ENCODE peak calls at places on chromosome 22, in six cellular contexts. I is Caco-2, V is bronchial epithelial cell, E is B cell, U is heart left ventricle, B is coronary artery. M is an unnamed sample.

GRCh38 chr22:38927033-38927789 is 30.2 kb upstream of the APOBEC3A start:
- DNase-seq in U (peak), B (no peak), E (peak), V (peak), I (peak), M (no peak)

GRCh38 chr22:42799462-42800405 is 57.3 kb downstream of the ARFGAP3 start:
- DNase-seq in V (no peak), U (no peak), E (no peak), I (no peak), B (no peak), M (peak)

GRCh38 chr22:49195636-49196035 is 632.0 kb downstream of the BRD1 start:
- DNase-seq in U (no peak), E (no peak), V (no peak), B (no peak), I (no peak), M (no peak)

GRCh38 chr22:42662114-42663021 is 13.2 kb upstream of the CYB5R3 start:
- DNase-seq in U (peak), I (peak), B (peak), V (peak), E (peak), M (peak)

GRCh38 chr22:35569916-35570315 is 29.3 kb downstream of the RASD2 start:
- DNase-seq in V (no peak), E (no peak), I (no peak), B (no peak), U (no peak), M (no peak)

GRCh38 chr22:48897638-48897954 is 930.1 kb downstream of the BRD1 start:
- DNase-seq in E (no peak), U (no peak), V (no peak), I (no peak), B (peak), M (no peak)

GRCh38 chr22:42522546-42522945 is 3.0 kb upstream of the RRP7A start:
- DNase-seq in B (no peak), E (no peak), V (no peak), I (no peak), U (no peak), M (no peak)

GRCh38 chr22:40183029-40183581 is 5.4 kb downstream of the TNRC6B start:
- DNase-seq in V (peak), B (no peak), E (peak), U (no peak), I (peak), M (peak)

GRCh38 chr22:35310556-35311550 is 11.2 kb downstream of the TOM1 start:
- DNase-seq in B (peak), U (no peak), I (peak), E (no peak), V (no peak), M (no peak)

GRCh38 chr22:25078591-25078990 is 121.1 kb upstream of the CRYBB3 start:
- DNase-seq in V (no peak), I (no peak), E (no peak), U (no peak), B (no peak), M (no peak)

GRCh38 chr22:35322893-35323292 is 23.2 kb downstream of the TOM1 start:
- DNase-seq in E (no peak), V (no peak), B (no peak), U (no peak), I (no peak), M (no peak)

GRCh38 chr22:30247974-30248373 is 1.4 kb upstream of the LIF start:
- DNase-seq in U (no peak), B (no peak), E (no peak), I (no peak), V (no peak), M (no peak)
- TF ChIP-seq CTCF in U (no peak), B (no peak), E (no peak), I (no peak), V (no peak), M (no peak)

GRCh38 chr22:37608477-37609239 is at the start of gene GGA1:
- DNase-seq in B (peak), U (peak), V (peak), E (peak), I (peak), M (peak)
- TF ChIP-seq CTCF in B (no peak), U (no peak), V (no peak), E (no peak), I (no peak), M (no peak)

GRCh38 chr22:20206709-20207215 is 55.9 kb upstream of the CCDC188 start:
- DNase-seq in I (no peak), B (no peak), V (peak), E (no peak), U (no peak), M (peak)
- TF ChIP-seq CTCF in I (no peak), B (no peak), V (no peak), E (no peak), U (no peak), M (no peak)

GRCh38 chr22:27331526-27332281 is 469.9 kb downstream of the MN1 start:
- DNase-seq in E (no peak), B (peak), U (peak), V (peak), I (peak), M (peak)
- TF ChIP-seq CTCF in E (no peak), B (peak), U (peak), V (peak), I (no peak), M (no peak)

GRCh38 chr22:50640857-50641647 is 13.1 kb upstream of the ARSA start:
- DNase-seq in U (no peak), B (no peak), V (no peak), I (no peak), E (no peak), M (no peak)

GRCh38 chr22:50641696-50642607 is 14.0 kb upstream of the ARSA start:
- DNase-seq in E (no peak), V (peak), I (no peak), B (no peak), U (peak), M (no peak)
- TF ChIP-seq CTCF in E (no peak), V (peak), I (peak), B (no peak), U (peak), M (no peak)

GRCh38 chr22:20186183-20186870 is 35.5 kb upstream of the CCDC188 start:
- DNase-seq in B (no peak), E (no peak), I (no peak), U (no peak), V (no peak), M (no peak)
- TF ChIP-seq CTCF in B (no peak), E (no peak), I (no peak), U (no peak), V (peak), M (no peak)

DNA sequence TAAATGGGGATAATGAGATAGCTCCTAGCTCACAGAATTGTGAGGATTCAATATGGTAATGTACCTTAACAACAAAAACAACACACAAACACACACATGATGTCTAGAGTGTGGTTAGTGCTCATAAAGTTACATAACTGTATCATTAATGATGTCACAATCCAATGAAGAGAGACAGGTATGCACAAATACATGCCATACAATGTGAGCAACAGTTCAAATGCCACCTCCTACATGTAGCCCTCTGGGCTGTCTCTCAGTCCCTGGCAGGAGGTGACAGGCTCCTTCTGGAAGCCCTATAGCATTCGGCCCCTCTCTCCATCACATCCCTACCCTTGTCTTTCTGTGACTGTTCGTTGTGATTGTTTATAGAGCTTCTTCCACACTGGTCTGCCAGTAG is 8.3 kb upstream of the MICALL1 start:
- DNase-seq in E (no peak), I (no peak), U (no peak), B (no peak), V (peak), M (no peak)
- TF ChIP-seq CTCF in E (no peak), I (no peak), U (no peak), B (no peak), V (no peak), M (no peak)

GRCh38 chr22:45196308-45196707 is 32.6 kb downstream of the NUP50 start:
- DNase-seq in B (no peak), U (no peak), I (no peak), V (no peak), E (no peak), M (no peak)

GRCh38 chr22:45190473-45190872 is 26.7 kb downstream of the NUP50 start:
- DNase-seq in U (no peak), I (no peak), E (no peak), V (no peak), B (no peak), M (no peak)

GRCh38 chr22:45194686-45195085 is 31.0 kb downstream of the NUP50 start:
- DNase-seq in U (no peak), I (no peak), V (no peak), B (no peak), E (no peak), M (no peak)

GRCh38 chr22:45195616-45196015 is 31.9 kb downstream of the NUP50 start:
- DNase-seq in U (no peak), E (no peak), V (no peak), I (no peak), B (no peak), M (no peak)

DNA sequence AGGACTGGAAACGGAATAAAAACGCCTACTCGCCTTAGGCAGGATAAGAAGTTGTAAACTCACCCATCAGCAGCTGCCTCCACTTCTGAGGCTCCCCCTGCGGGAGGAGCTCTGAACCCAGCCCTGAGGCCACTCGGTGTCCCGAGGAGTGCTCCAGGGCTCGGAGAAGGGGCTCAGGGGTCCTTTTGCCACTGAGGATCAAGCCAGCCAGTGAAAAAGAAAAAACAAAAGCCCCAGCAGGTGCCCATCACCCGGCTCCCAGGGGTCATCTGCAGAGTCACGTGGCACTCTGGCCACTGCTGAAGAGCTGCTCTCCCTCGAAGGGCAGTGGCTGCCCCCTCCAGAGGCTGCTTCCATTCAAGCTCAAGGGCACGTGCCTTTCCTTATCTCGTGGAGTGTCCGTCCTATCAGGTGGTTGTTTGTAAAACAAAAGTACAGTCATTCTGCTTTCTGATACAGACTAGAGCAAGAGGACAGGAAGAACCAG is 29.0 kb downstream of the NUP50 start:
- DNase-seq in V (no peak), E (no peak), U (no peak), I (peak), B (no peak), M (no peak)
- TF ChIP-seq CTCF in V (no peak), E (no peak), U (no peak), I (peak), B (no peak), M (no peak)

M was measured in MCF 10A.